ENCODE peak calls at places on chromosomes 5 and 9, in nine cellular contexts. One of them, this sample, is unnamed.

GRCh38 chr9:127129718-127130085 is 7.3 kb upstream of the ANGPTL2 start:
- DNase-seq in KBM-7: no peak
- DNase-seq in H7: no peak
- DNase-seq in MM.1S: no peak
- DNase-seq in WERI-Rb-1: no peak
- DNase-seq in cardiac fibroblast: no peak
- DNase-seq in anterior cingulate cortex: no peak
- DNase-seq in T-helper 9 cell: no peak
- DNase-seq in astrocyte: no peak
- DNase-seq in this sample: no peak

GRCh38 chr5:58542709-58543108 is 40.2 kb upstream of the RAB3C start:
- DNase-seq in KBM-7: no peak
- DNase-seq in H7: no peak
- DNase-seq in MM.1S: no peak
- DNase-seq in WERI-Rb-1: no peak
- DNase-seq in cardiac fibroblast: no peak
- DNase-seq in anterior cingulate cortex: no peak
- DNase-seq in T-helper 9 cell: no peak
- DNase-seq in astrocyte: no peak
- DNase-seq in this sample: no peak

GRCh38 chr5:36587354-36587753 is 19.1 kb upstream of the SLC1A3 start:
- DNase-seq in KBM-7: no peak
- DNase-seq in H7: no peak
- DNase-seq in MM.1S: no peak
- DNase-seq in WERI-Rb-1: no peak
- DNase-seq in cardiac fibroblast: no peak
- DNase-seq in anterior cingulate cortex: no peak
- DNase-seq in T-helper 9 cell: no peak
- DNase-seq in astrocyte: no peak
- DNase-seq in this sample: no peak

GRCh38 chr5:98789029-98789428 is 15.6 kb downstream of the RGMB start:
- DNase-seq in KBM-7: no peak
- DNase-seq in H7: no peak
- DNase-seq in MM.1S: no peak
- DNase-seq in WERI-Rb-1: no peak
- DNase-seq in cardiac fibroblast: no peak
- DNase-seq in anterior cingulate cortex: no peak
- DNase-seq in T-helper 9 cell: no peak
- DNase-seq in astrocyte: no peak
- DNase-seq in this sample: no peak

GRCh38 chr5:95080456-95080855 is 204.4 kb downstream of the MCTP1 start:
- DNase-seq in KBM-7: no peak
- DNase-seq in H7: no peak
- DNase-seq in MM.1S: no peak
- DNase-seq in WERI-Rb-1: no peak
- DNase-seq in cardiac fibroblast: peak; percentile 30
- DNase-seq in anterior cingulate cortex: no peak
- DNase-seq in T-helper 9 cell: no peak
- DNase-seq in astrocyte: no peak
- DNase-seq in this sample: no peak

GRCh38 chr5:122908662-122909061 is 63.2 kb downstream of the SNX24 start:
- DNase-seq in KBM-7: no peak
- DNase-seq in H7: no peak
- DNase-seq in MM.1S: no peak
- DNase-seq in WERI-Rb-1: no peak
- DNase-seq in cardiac fibroblast: peak; percentile 30
- DNase-seq in anterior cingulate cortex: no peak
- DNase-seq in T-helper 9 cell: no peak
- DNase-seq in astrocyte: peak; percentile 2
- DNase-seq in this sample: no peak

GRCh38 chr5:72328172-72328571 is 8.0 kb downstream of the PTCD2 start:
- DNase-seq in KBM-7: no peak
- DNase-seq in H7: no peak
- DNase-seq in MM.1S: no peak
- DNase-seq in WERI-Rb-1: no peak
- DNase-seq in cardiac fibroblast: peak; percentile 26
- DNase-seq in anterior cingulate cortex: peak; percentile 47
- DNase-seq in T-helper 9 cell: no peak
- DNase-seq in astrocyte: peak; percentile 66
- DNase-seq in this sample: no peak

GRCh38 chr9:97982719-97983523 is at the start of gene ANP32B:
- DNase-seq in KBM-7: peak; percentile 94
- DNase-seq in H7: peak; percentile 94
- DNase-seq in MM.1S: peak; percentile 92
- DNase-seq in WERI-Rb-1: peak; percentile 97
- DNase-seq in cardiac fibroblast: peak; percentile 89
- DNase-seq in anterior cingulate cortex: peak; percentile 85
- DNase-seq in T-helper 9 cell: peak; percentile 88
- DNase-seq in astrocyte: peak; percentile 75
- DNase-seq in this sample: peak; percentile 97

GRCh38 chr9:85262333-85262732 is 479.4 kb downstream of the AGTPBP1 start:
- DNase-seq in KBM-7: peak; percentile 55
- DNase-seq in H7: no peak
- DNase-seq in MM.1S: no peak
- DNase-seq in WERI-Rb-1: no peak
- DNase-seq in cardiac fibroblast: no peak
- DNase-seq in anterior cingulate cortex: no peak
- DNase-seq in T-helper 9 cell: no peak
- DNase-seq in astrocyte: peak; percentile 55
- DNase-seq in this sample: no peak

GRCh38 chr5:68443091-68443490 is 227.5 kb downstream of the PIK3R1 start:
- DNase-seq in KBM-7: no peak
- DNase-seq in H7: no peak
- DNase-seq in MM.1S: no peak
- DNase-seq in WERI-Rb-1: no peak
- DNase-seq in cardiac fibroblast: no peak
- DNase-seq in anterior cingulate cortex: no peak
- DNase-seq in T-helper 9 cell: no peak
- DNase-seq in astrocyte: no peak
- DNase-seq in this sample: no peak

GRCh38 chr5:15794117-15794985 is 294.4 kb downstream of the FBXL7 start:
- DNase-seq in KBM-7: no peak
- DNase-seq in H7: no peak
- DNase-seq in MM.1S: peak; percentile 64
- DNase-seq in WERI-Rb-1: no peak
- DNase-seq in cardiac fibroblast: peak; percentile 53
- DNase-seq in anterior cingulate cortex: no peak
- DNase-seq in T-helper 9 cell: no peak
- DNase-seq in astrocyte: peak; percentile 12
- DNase-seq in this sample: no peak

GRCh38 chr9:132752877-132753592 is 82.8 kb downstream of the GTF3C4 start:
- DNase-seq in KBM-7: no peak
- DNase-seq in H7: peak; percentile 53
- DNase-seq in MM.1S: no peak
- DNase-seq in WERI-Rb-1: no peak
- DNase-seq in cardiac fibroblast: no peak
- DNase-seq in anterior cingulate cortex: no peak
- DNase-seq in T-helper 9 cell: no peak
- DNase-seq in astrocyte: no peak
- DNase-seq in this sample: no peak

GRCh38 chr9:81656004-81656403 is 33.3 kb downstream of the TLE1 start:
- DNase-seq in KBM-7: no peak
- DNase-seq in H7: no peak
- DNase-seq in MM.1S: no peak
- DNase-seq in WERI-Rb-1: no peak
- DNase-seq in cardiac fibroblast: peak; percentile 30
- DNase-seq in anterior cingulate cortex: no peak
- DNase-seq in T-helper 9 cell: no peak
- DNase-seq in astrocyte: no peak
- DNase-seq in this sample: no peak

GRCh38 chr5:35194636-35195471 is 35.4 kb downstream of the PRLR start:
- DNase-seq in KBM-7: peak; percentile 14
- DNase-seq in H7: no peak
- DNase-seq in MM.1S: peak; percentile 12
- DNase-seq in WERI-Rb-1: no peak
- DNase-seq in cardiac fibroblast: no peak
- DNase-seq in anterior cingulate cortex: no peak
- DNase-seq in T-helper 9 cell: no peak
- DNase-seq in astrocyte: no peak
- DNase-seq in this sample: peak; percentile 19